ENCODE peak calls at places on chromosomes 4 and X, in four cellular contexts. N, G, Y and W are unnamed samples.
A peak's percentile ranks its signal among the peaks of the same experiment; 100 is the strongest.

GRCh38 chrX:104168127-104168526 is 1.9 kb downstream of the FAM199X start:
- DNase-seq in Y (no peak), G (no peak), N (no peak), W (no peak)

GRCh38 chr4:52376107-52376704 is 282.9 kb downstream of the USP46 start:
- DNase-seq in N (no peak), Y (peak; percentile 73), G (peak; percentile 21), W (no peak)

GRCh38 chr4:68599150-68599549 is 23.0 kb upstream of the UGT2B17 start:
- DNase-seq in N (no peak), G (no peak), Y (no peak), W (no peak)

GRCh38 chrX:57964975-57965374 is 54.7 kb upstream of the ZXDA start:
- DNase-seq in N (no peak), Y (no peak), G (no peak), W (no peak)

GRCh38 chr4:110175634-110176033 is 22.8 kb downstream of the ELOVL6 start:
- DNase-seq in Y (peak; percentile 54), N (no peak), G (no peak), W (no peak)

GRCh38 chr4:30616943-30617646 is 103.1 kb upstream of the PCDH7 start:
- DNase-seq in N (no peak), Y (no peak), G (no peak), W (no peak)

GRCh38 chrX:104343408-104344129 is 88.8 kb upstream of the ESX1 start:
- DNase-seq in Y (peak; percentile 88), N (peak; percentile 39), G (peak; percentile 15), W (peak; percentile 11)

GRCh38 chr4:99679204-99679603 is 21.6 kb upstream of the C4orf54 start:
- DNase-seq in N (no peak), G (no peak), Y (peak; percentile 1), W (no peak)

GRCh38 chr4:124631760-124632159 is 80.8 kb downstream of the ANKRD50 start:
- DNase-seq in N (no peak), Y (peak; percentile 98), G (no peak), W (peak; percentile 90)

GRCh38 chrX:672931-673330 is 42.3 kb downstream of the SHOX start:
- DNase-seq in G (no peak), Y (no peak), N (no peak), W (no peak)

GRCh38 chr4:15653864-15654391 is 1.2 kb downstream of the FBXL5 start:
- DNase-seq in G (no peak), N (no peak), Y (peak; percentile 77), W (peak; percentile 21)

GRCh38 chr4:146121757-146122156 is 53.8 kb upstream of the LSM6 start:
- DNase-seq in N (no peak), Y (no peak), G (no peak), W (no peak)

GRCh38 chr4:145736241-145736831 is 56.4 kb downstream of the C4orf51 start:
- DNase-seq in N (no peak), Y (peak; percentile 42), G (no peak), W (peak; percentile 80)

GRCh38 chrX:4588056-4588455 is 874.6 kb upstream of the PRKX start:
- DNase-seq in N (no peak), G (no peak), Y (no peak), W (no peak)

DNA sequence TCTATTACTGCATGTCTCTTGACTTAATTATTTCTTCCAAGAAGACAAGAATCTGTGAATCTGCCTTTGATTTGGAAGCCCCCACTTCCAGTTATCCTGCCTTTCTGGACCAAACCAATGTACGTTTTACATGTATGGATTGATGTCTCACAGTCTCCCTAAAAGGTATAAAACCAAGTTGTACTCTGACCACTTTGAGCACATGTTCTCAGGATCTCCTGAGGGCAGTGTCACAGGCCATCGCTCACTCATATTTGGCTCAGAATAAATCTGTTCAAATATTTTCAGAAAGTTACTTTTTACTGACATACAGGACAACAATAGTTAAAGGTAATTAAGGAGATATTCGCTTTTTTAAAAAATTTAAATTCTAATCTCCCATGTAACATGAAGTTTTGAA is 188.6 kb upstream of the CPXCR1 start:
- DNase-seq in N (no peak), G (no peak), Y (no peak), W (no peak)
- H3K27me3 ChIP-seq in N (no peaks in the 10 kb centered on the region), G (no peaks in the 10 kb centered on the region), Y (no peaks in the 10 kb centered on the region), W (no peaks in the 10 kb centered on the region)

DNA sequence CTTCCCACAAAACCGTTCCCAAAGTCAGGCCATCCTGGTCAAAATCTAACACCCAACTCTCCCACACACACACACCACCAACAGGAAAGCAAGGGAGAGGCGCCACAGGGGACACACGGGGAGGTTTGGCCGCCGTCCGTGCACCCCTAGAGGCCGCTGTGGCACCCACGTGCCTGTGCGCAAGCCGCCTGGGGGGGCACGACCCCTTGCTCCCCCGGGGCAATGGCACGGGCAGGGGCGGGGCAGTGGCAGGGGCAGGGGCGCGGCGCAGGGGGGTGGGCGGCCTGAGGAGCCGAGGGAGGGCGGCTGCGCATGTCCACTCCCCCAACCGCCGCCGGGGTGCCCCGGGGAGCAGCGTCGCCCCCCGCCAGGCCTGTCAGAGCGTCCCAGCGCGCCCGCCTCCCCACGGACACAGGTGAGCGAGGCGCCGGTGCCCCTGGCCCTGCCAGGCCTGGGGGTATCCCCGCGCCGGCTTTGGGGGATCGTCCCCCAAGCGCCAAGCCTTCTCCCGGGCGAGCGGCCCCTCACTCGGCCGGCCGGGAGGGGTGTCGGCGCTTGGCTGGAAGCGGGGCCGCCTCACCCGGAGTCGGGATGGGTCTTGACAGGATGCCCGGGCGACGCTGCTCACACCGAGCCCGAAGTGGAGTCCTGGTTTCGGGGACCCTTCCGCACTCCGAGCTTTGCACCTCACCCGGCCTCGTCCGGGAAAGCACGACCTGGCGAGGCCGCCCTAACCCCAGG is at the start of gene ERAS:
- DNase-seq in Y (no peak), N (no peak), G (no peak), W (no peak)
- H3K27me3 ChIP-seq in Y (no peaks in the 10 kb centered on the region), N (peaks cover under 1% of the 10 kb centered on the region), G (no peaks in the 10 kb centered on the region), W (no peaks in the 10 kb centered on the region)

DNA sequence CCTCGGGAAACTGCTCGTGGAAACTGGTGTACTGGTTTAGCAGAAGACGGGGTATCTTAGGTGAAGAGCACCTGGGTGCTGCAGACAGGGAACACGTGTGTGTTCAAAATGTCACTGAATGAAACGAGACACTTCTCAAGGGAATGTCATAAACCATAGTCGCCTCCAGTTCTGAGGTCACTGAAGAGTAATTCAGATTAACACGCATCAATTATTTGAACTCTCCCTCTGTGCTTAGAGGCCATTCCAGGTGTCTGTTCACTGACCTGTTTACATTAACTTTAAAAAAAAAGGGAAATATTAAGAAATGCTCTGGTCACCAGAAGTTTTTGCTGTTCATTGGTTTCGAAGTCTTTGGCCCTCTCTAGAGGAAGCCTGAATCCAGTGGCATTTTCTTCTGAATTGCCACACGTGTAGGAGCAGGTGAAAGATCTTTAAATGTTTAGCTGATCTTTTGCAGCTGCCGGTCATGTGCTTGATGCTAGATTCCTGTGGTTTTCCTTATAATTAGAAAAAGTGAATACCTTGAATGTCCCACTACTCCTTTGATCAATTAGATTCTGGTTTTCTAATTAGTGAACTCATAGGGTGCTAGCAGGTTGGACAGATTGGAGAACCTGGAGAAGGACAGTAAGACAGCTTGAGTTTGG is 330.5 kb downstream of the ARHGAP10 start:
- DNase-seq in G (no peak), Y (no peak), N (no peak), W (no peak)
- H3K27me3 ChIP-seq in G (no peaks in the 10 kb centered on the region), Y (no peaks in the 10 kb centered on the region), N (no peaks in the 10 kb centered on the region), W (no peaks in the 10 kb centered on the region)

GRCh38 chr4:168931215-168931650 is 78.8 kb downstream of the CBR4 start:
- DNase-seq in G (no peak), Y (no peak), N (no peak), W (no peak)
- H3K27me3 ChIP-seq in G (no peaks in the 10 kb centered on the region), Y (no peaks in the 10 kb centered on the region), N (no peaks in the 10 kb centered on the region), W (no peaks in the 10 kb centered on the region)

GRCh38 chr4:8705161-8706145 is 112.9 kb downstream of the CPZ start:
- DNase-seq in Y (no peak), G (no peak), N (no peak), W (no peak)

GRCh38 chr4:8704632-8705031 is 112.1 kb downstream of the CPZ start:
- DNase-seq in Y (no peak), N (no peak), G (no peak), W (no peak)

GRCh38 chr4:8707045-8707781 is 114.6 kb downstream of the CPZ start:
- DNase-seq in N (no peak), G (no peak), Y (no peak), W (no peak)

GRCh38 chr4:8708401-8709021 is 115.9 kb downstream of the CPZ start:
- DNase-seq in N (no peak), Y (no peak), G (no peak), W (no peak)

GRCh38 chr4:8706221-8707044 is 113.9 kb downstream of the CPZ start:
- DNase-seq in G (no peak), N (no peak), Y (no peak), W (no peak)
- H3K27me3 ChIP-seq in G (no peaks in the 10 kb centered on the region), N (no peaks in the 10 kb centered on the region), Y (peaks cover 13% of the 10 kb centered on the region), W (no peaks in the 10 kb centered on the region)

GRCh38 chr4:6386091-6386490 is 86.3 kb downstream of the PPP2R2C start:
- DNase-seq in Y (no peak), N (no peak), G (no peak), W (no peak)

GRCh38 chr4:6389426-6389825 is 83.0 kb downstream of the PPP2R2C start:
- DNase-seq in Y (no peak), N (no peak), G (no peak), W (no peak)

GRCh38 chr4:6388713-6389112 is 83.7 kb downstream of the PPP2R2C start:
- DNase-seq in Y (no peak), N (no peak), G (no peak), W (no peak)

GRCh38 chr4:6390357-6390756 is 82.1 kb downstream of the PPP2R2C start:
- DNase-seq in Y (no peak), G (no peak), N (no peak), W (no peak)

DNA sequence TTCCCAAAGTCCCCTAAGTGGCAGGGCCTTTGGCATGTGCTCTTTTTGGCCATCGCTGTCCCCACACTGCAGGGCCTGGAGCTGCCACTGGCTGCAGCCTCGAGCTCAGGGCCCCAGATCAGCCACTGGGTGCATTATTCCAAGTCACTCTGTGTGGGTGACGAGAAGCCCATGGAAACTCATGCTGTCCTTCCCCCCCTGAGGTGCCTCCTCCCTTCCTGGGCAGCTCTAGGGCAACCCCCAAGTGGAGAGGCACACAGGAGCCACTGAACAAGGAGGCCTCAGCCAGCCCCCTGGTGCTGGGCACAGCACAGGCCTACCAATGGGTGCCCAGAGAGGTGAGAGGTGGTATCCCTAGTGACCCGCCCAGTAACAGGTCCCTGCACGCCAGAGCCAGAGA is 84.5 kb downstream of the PPP2R2C start:
- DNase-seq in Y (no peak), N (no peak), G (no peak), W (no peak)
- H3K27me3 ChIP-seq in Y (peaks cover 46% of the 10 kb centered on the region), N (no peaks in the 10 kb centered on the region), G (no peaks in the 10 kb centered on the region), W (no peaks in the 10 kb centered on the region)